ENCODE peak calls at places on chromosome 20, in six cellular contexts. L, A, K, W, M and U are unnamed samples.

GRCh38 chr20:20037960-20038359 is 14.3 kb downstream of the CRNKL1 start:
- DNase-seq in K (no peak), W (peak; percentile 50), L (peak; percentile 65), M (peak; percentile 24), A (no peak), U (peak; percentile 35)

GRCh38 chr20:62233684-62234083 is 4.6 kb upstream of the OSBPL2 start:
- DNase-seq in L (no peak), K (no peak), A (no peak), M (no peak), W (no peak), U (no peak)

GRCh38 chr20:50304501-50304856 is 113.8 kb downstream of the CEBPB start:
- DNase-seq in K (no peak), L (peak; percentile 94), M (peak; percentile 34), W (no peak), A (peak; percentile 68), U (peak; percentile 92)

GRCh38 chr20:53748176-53748575 is 154.5 kb upstream of the ZNF217 start:
- DNase-seq in M (no peak), A (peak; percentile 83), K (no peak), L (no peak), W (no peak), U (no peak)

GRCh38 chr20:1375515-1375914 is 17.3 kb downstream of the FKBP1A start:
- DNase-seq in L (peak; percentile 81), W (no peak), M (peak; percentile 73), A (no peak), K (no peak), U (peak; percentile 52)

GRCh38 chr20:33648396-33649004 is 13.6 kb upstream of the C20orf144 start:
- DNase-seq in L (no peak), K (peak; percentile 7), W (no peak), M (no peak), A (peak; percentile 74), U (no peak)

GRCh38 chr20:22241609-22242008 is 342.8 kb downstream of the FOXA2 start:
- DNase-seq in L (no peak), K (no peak), A (no peak), M (no peak), W (no peak), U (no peak)

GRCh38 chr20:48191200-48191599 is 405.9 kb upstream of the SULF2 start:
- DNase-seq in A (no peak), W (peak; percentile 90), M (no peak), L (no peak), K (no peak), U (no peak)

GRCh38 chr20:44643596-44644383 is 7.7 kb downstream of the ADA start:
- DNase-seq in W (peak; percentile 99), L (peak; percentile 93), M (peak; percentile 50), K (peak; percentile 59), A (peak; percentile 99), U (peak; percentile 72)

GRCh38 chr20:881051-881820 is 34.9 kb downstream of the ANGPT4 start:
- DNase-seq in L (peak; percentile 52), M (peak; percentile 28), K (peak; percentile 38), W (peak; percentile 48), A (no peak), U (peak; percentile 55)

GRCh38 chr20:59153355-59153681 is 10.3 kb upstream of the ZNF831 start:
- DNase-seq in L (no peak), M (no peak), A (peak; percentile 72), W (no peak), K (no peak), U (no peak)

GRCh38 chr20:59794555-59794954 is 138.9 kb downstream of the SYCP2 start:
- DNase-seq in A (no peak), M (no peak), W (no peak), L (no peak), K (no peak), U (no peak)

GRCh38 chr20:35555951-35556645 is 14.2 kb downstream of the ERGIC3 start:
- DNase-seq in L (no peak), W (no peak), K (no peak), A (peak; percentile 79), M (no peak), U (no peak)

GRCh38 chr20:25258463-25258805 is 10.5 kb downstream of the PYGB start:
- DNase-seq in K (no peak), A (no peak), L (no peak), M (no peak), W (no peak), U (no peak)

GRCh38 chr20:46894579-46894958 is at the start of gene EYA2:
- DNase-seq in K (no peak), A (no peak), M (peak; percentile 74), W (peak; percentile 29), L (no peak), U (peak; percentile 62)

GRCh38 chr20:1357921-1358671 is 29.2 kb upstream of the SDCBP2 start:
- DNase-seq in M (no peak), L (no peak), A (no peak), W (no peak), K (peak; percentile 52), U (no peak)

GRCh38 chr20:40542065-40542464 is 147.0 kb downstream of the MAFB start:
- DNase-seq in K (no peak), W (no peak), M (no peak), L (no peak), A (no peak), U (no peak)

GRCh38 chr20:44398303-44398702 is 42.8 kb downstream of the HNF4A start:
- DNase-seq in M (peak; percentile 50), W (no peak), K (no peak), A (no peak), L (peak; percentile 78), U (no peak)

GRCh38 chr20:32626859-32627636 is 41.9 kb upstream of the NOL4L start:
- DNase-seq in M (no peak), A (peak; percentile 75), L (no peak), W (no peak), K (no peak), U (no peak)

GRCh38 chr20:11676618-11677289 is 240.9 kb upstream of the BTBD3 start:
- DNase-seq in K (peak; percentile 14), W (peak; percentile 70), M (peak; percentile 64), L (peak; percentile 63), A (no peak), U (peak; percentile 81)